ENCODE peak calls at places on chromosome 11, in four cellular contexts. G, S, J and D are unnamed samples.

GRCh38 chr11:7570938-7571337 is 57.1 kb downstream of the PPFIBP2 start:
- DNase-seq in G (no peak), S (no peak), J (no peak), D (no peak)

GRCh38 chr11:62014158-62014476 is 46.7 kb upstream of the FTH1 start:
- DNase-seq in G (no peak), S (no peak), J (no peak), D (no peak)

GRCh38 chr11:2574553-2575535 is 125.0 kb downstream of the KCNQ1OT1 start:
- DNase-seq in G (no peak), S (peak), J (peak), D (no peak)

GRCh38 chr11:2675540-2675939 is 24.3 kb downstream of the KCNQ1OT1 start:
- DNase-seq in G (no peak), S (no peak), J (no peak), D (no peak)

GRCh38 chr11:92888701-92889100 is 80.8 kb upstream of the MTNR1B start:
- DNase-seq in G (no peak), S (no peak), J (no peak), D (no peak)

GRCh38 chr11:29447821-29448220 is 569.0 kb downstream of the KCNA4 start:
- DNase-seq in G (no peak), S (no peak), J (no peak), D (no peak)

GRCh38 chr11:35950082-35950481 is 6.2 kb downstream of the LDLRAD3 start:
- DNase-seq in G (no peak), S (no peak), J (no peak), D (no peak)

GRCh38 chr11:104588975-104589374 is 309.3 kb downstream of the CASP12 start:
- DNase-seq in G (no peak), S (no peak), J (no peak), D (no peak)

GRCh38 chr11:18455686-18456372 is at the start of gene LDHAL6A:
- DNase-seq in G (no peak), S (no peak), J (no peak), D (no peak)

GRCh38 chr11:62669420-62670161 is 1.9 kb upstream of the UQCC3 start:
- DNase-seq in G (no peak), S (no peak), J (no peak), D (no peak)

GRCh38 chr11:121596195-121597145 is 143.7 kb upstream of the SORL1-AS1 start:
- DNase-seq in G (peak), S (no peak), J (no peak), D (no peak)

GRCh38 chr11:108524422-108524821 is 26.2 kb upstream of the POGLUT3 start:
- DNase-seq in G (no peak), S (no peak), J (no peak), D (no peak)

GRCh38 chr11:104134760-104135159 is 29.2 kb downstream of the PDGFD start:
- DNase-seq in G (no peak), S (no peak), J (no peak), D (no peak)

GRCh38 chr11:65277878-65278277 is 16.1 kb downstream of the POLA2 start:
- DNase-seq in G (no peak), S (no peak), J (no peak), D (no peak)

GRCh38 chr11:95536049-95536448 is 253.5 kb downstream of the FAM76B start:
- DNase-seq in G (no peak), S (no peak), J (no peak), D (no peak)

GRCh38 chr11:96424693-96425092 is 34.9 kb downstream of the JRKL start:
- DNase-seq in G (peak), S (no peak), J (no peak), D (no peak)

GRCh38 chr11:75627879-75628668 is 40.8 kb downstream of the MAP6 start:
- DNase-seq in G (no peak), S (no peak), J (no peak), D (no peak)

GRCh38 chr11:120606116-120607010 is 94.8 kb downstream of the GRIK4 start:
- DNase-seq in G (no peak), S (no peak), J (no peak), D (no peak)

GRCh38 chr11:86147004-86147403 is 78.1 kb upstream of the PICALM start:
- DNase-seq in G (no peak), S (no peak), J (no peak), D (no peak)

GRCh38 chr11:76962583-76963416 is 71.4 kb upstream of the B3GNT6 start:
- DNase-seq in G (no peak), S (peak), J (no peak), D (no peak)

GRCh38 chr11:17827006-17827405 is 92.4 kb downstream of the KCNC1 start:
- DNase-seq in G (no peak), S (no peak), J (no peak), D (no peak)

GRCh38 chr11:110472858-110473257 is 43.1 kb downstream of the FDX1 start:
- DNase-seq in G (no peak), S (no peak), J (no peak), D (no peak)

GRCh38 chr11:65321828-65322495 is 7.3 kb downstream of the CDC42EP2 start:
- DNase-seq in G (no peak), S (no peak), J (peak), D (no peak)

GRCh38 chr11:115711021-115711420 is 206.8 kb upstream of the CADM1 start:
- DNase-seq in G (no peak), S (no peak), J (no peak), D (no peak)

GRCh38 chr11:66346476-66347424 is 679 bp downstream of the B4GAT1 start:
- DNase-seq in G (no peak), S (peak), J (no peak), D (no peak)

GRCh38 chr11:66345316-66345649 is 379 bp upstream of the BRMS1 start:
- DNase-seq in G (no peak), S (no peak), J (no peak), D (no peak)

GRCh38 chr11:66347425-66348276 is at the start of gene B4GAT1:
- DNase-seq in G (peak), S (peak), J (peak), D (peak)

GRCh38 chr11:66343176-66343575 is 1.7 kb downstream of the BRMS1 start:
- DNase-seq in G (no peak), S (no peak), J (no peak), D (no peak)

GRCh38 chr11:66344550-66345315 is at the start of gene BRMS1:
- DNase-seq in G (peak), S (peak), J (peak), D (peak)
- TF ChIP-seq CTCF in G (peak), S (no peak), J (peak), D (no peak)

GRCh38 chr11:90286640-90287039 is 63.8 kb upstream of the CHORDC1 start:
- DNase-seq in G (no peak), S (no peak), J (no peak), D (no peak)

GRCh38 chr11:90294091-90294490 is 71.2 kb upstream of the CHORDC1 start:
- DNase-seq in G (no peak), S (no peak), J (no peak), D (no peak)

DNA sequence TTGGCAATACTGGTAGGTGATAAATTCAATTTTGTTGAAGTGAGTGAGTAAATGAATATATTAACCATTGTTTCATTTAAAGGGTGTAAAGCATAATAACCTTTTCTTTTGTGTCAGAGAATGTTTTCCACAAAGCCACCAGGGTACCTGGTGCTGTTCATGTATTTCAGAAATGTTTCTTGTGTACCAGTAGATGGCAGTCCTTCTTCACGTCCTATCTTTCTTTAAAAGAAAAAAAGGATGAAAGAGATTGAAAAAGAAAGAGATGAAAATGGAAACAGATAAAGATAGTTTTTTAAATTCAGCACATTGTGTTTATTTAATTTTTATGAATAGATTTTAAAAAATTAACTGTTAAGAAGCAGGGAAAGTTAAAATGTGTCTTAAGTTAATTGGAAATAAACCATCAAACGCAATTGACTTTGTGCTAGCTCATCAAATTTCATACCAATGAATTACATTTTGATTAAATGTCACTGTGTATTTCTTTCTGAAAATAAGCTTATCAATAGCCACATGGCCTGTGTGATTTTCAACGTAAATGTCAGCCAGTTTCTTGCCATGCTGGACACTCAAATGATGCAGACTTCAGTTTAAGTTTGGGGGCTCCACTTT is 65.5 kb upstream of the CHORDC1 start:
- DNase-seq in G (no peak), S (no peak), J (no peak), D (no peak)
- TF ChIP-seq CTCF in G (no peak), S (peak), J (no peak), D (peak)

GRCh38 chr11:131908316-131908715 is 537.9 kb downstream of the NTM start:
- DNase-seq in G (no peak), S (no peak), J (no peak), D (no peak)
- TF ChIP-seq CTCF in G (no peak), S (no peak), J (no peak), D (no peak)

GRCh38 chr11:66326261-66327111 is 9.6 kb upstream of the CD248 start:
- DNase-seq in G (no peak), S (no peak), J (peak), D (peak)

GRCh38 chr11:66329165-66329673 is 7.0 kb downstream of the RIN1 start:
- DNase-seq in G (no peak), S (no peak), J (no peak), D (no peak)

GRCh38 chr11:66328307-66329144 is 7.7 kb downstream of the RIN1 start:
- DNase-seq in G (no peak), S (peak), J (peak), D (peak)

GRCh38 chr11:66328036-66328306 is 8.3 kb downstream of the RIN1 start:
- DNase-seq in G (no peak), S (no peak), J (no peak), D (no peak)

GRCh38 chr11:66327171-66328035 is 8.8 kb downstream of the RIN1 start:
- DNase-seq in G (no peak), S (no peak), J (no peak), D (no peak)
- TF ChIP-seq CTCF in G (no peak), S (no peak), J (no peak), D (no peak)

GRCh38 chr11:134639586-134640330 is 227.7 kb upstream of the B3GAT1 start:
- DNase-seq in G (no peak), S (peak), J (no peak), D (no peak)
- TF ChIP-seq CTCF in G (no peak), S (no peak), J (no peak), D (no peak)

GRCh38 chr11:60762851-60763691 is 6.4 kb downstream of the MS4A15 start:
- DNase-seq in G (no peak), S (no peak), J (no peak), D (no peak)
- TF ChIP-seq CTCF in G (peak), S (no peak), J (no peak), D (no peak)

DNA sequence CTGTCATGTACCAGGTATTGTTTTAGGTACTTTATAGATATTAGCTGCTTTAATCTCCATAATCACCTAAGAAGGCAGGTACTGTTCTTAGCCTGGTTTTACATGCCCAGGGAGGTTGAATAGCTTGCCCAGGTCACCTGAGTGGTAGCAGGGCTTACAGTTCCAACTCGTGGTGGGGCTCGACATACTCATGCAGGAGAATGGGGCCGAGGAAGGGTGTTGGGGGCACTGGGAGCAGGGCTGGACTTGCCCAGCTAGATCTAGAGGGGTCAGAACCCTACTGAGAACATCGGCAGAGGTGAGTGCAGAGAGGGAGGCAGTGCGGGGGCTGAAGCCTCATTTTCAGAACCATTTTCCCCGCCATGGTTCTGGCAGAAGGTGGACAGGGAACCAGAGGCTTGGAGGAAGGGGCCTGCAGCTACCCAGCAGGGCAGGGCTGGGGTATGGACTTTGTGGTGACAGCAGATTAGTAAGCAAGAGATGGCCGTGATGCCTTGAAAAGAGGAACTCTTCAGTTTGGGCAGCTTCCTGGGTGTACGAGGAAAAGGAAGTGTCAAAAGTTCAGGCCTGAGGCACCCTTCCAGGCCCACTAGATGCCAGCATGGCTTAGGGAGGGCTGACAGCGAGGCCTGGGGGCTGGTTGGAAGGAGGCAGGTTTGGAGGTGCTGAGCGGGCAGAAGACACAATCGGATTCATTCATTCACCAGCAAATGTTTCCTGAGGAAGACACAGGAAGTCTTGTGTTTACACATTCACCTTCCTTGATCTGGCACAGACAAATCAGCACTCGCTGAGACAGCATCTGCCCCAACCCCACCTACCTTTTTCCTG is 54.7 kb upstream of the LYVE1 start:
- DNase-seq in G (no peak), S (no peak), J (no peak), D (no peak)
- TF ChIP-seq CTCF in G (no peak), S (no peak), J (no peak), D (no peak)